ENCODE peak calls at places on chromosomes 11 and 22, in nine cellular contexts. E is T-cell; J is endothelial cell; F is myocyte; Y is T-helper 17 cell; I is skeletal muscle cell; V is GM12864; O is CD4-positive, alpha-beta T cell; G is stimulated activated CD4-positive, alpha-beta T cell treated with anti-CD3 and anti-CD28 coated beads, Interleukin-2, amount 100 ng/mL, for 48 hours. D is an unnamed sample.

GRCh38 chr22:42179616-42180015 is 49.0 kb upstream of the CYP2D6 start:
- DNase-seq in E (no peak), J (no peak), F (peak; percentile 97), Y (no peak), I (peak; percentile 67), V (no peak), O (no peak), G (no peak), D (no peak)

GRCh38 chr11:66316849-66317251 is at the start of gene CD248:
- DNase-seq in E (peak; percentile 32), J (peak; percentile 37), F (no peak), Y (no peak), I (peak; percentile 84), V (no peak), O (no peak), G (no peak), D (no peak)

GRCh38 chr11:120126543-120126942 is 11.4 kb downstream of the TRIM29 start:
- DNase-seq in E (no peak), J (no peak), F (no peak), Y (no peak), I (no peak), V (no peak), O (no peak), G (no peak), D (no peak)

GRCh38 chr11:29989181-29989580 is 27.6 kb downstream of the KCNA4 start:
- DNase-seq in E (no peak), J (no peak), F (peak; percentile 8), Y (no peak), I (peak; percentile 56), V (no peak), O (no peak), G (no peak), D (no peak)

GRCh38 chr11:125072210-125072960 is 9.3 kb downstream of the SLC37A2 start:
- DNase-seq in E (no peak), J (no peak), F (no peak), Y (no peak), I (no peak), V (peak; percentile 87), O (no peak), G (no peak), D (no peak)

GRCh38 chr11:35553831-35554230 is 28.4 kb upstream of the PAMR1 start:
- DNase-seq in E (no peak), J (no peak), F (peak; percentile 38), Y (no peak), I (peak; percentile 88), V (no peak), O (no peak), G (no peak), D (no peak)

GRCh38 chr11:70557742-70558485 is 159.6 kb downstream of the CTTN start:
- DNase-seq in E (no peak), J (no peak), F (no peak), Y (no peak), I (no peak), V (no peak), O (no peak), G (no peak), D (no peak)

GRCh38 chr11:8768625-8769333 is 86.2 kb downstream of the RPL27A start:
- DNase-seq in E (no peak), J (no peak), F (peak; percentile 89), Y (no peak), I (peak; percentile 32), V (no peak), O (no peak), G (no peak), D (no peak)

GRCh38 chr11:96388891-96389603 is 665 bp downstream of the CCDC82 start:
- DNase-seq in E (no peak), J (peak; percentile 68), F (no peak), Y (no peak), I (peak; percentile 5), V (no peak), O (no peak), G (no peak), D (no peak)

GRCh38 chr22:50486561-50487289 is at the start of gene MIOX:
- DNase-seq in E (no peak), J (no peak), F (no peak), Y (no peak), I (no peak), V (no peak), O (no peak), G (no peak), D (no peak)

GRCh38 chr22:25395915-25396314 is 168.6 kb upstream of the GRK3 start:
- DNase-seq in E (no peak), J (no peak), F (peak; percentile 88), Y (no peak), I (no peak), V (no peak), O (no peak), G (no peak), D (no peak)

GRCh38 chr11:65378208-65378927 is 4.1 kb downstream of the SLC25A45 start:
- DNase-seq in E (no peak), J (no peak), F (no peak), Y (no peak), I (no peak), V (no peak), O (no peak), G (no peak), D (no peak)

GRCh38 chr11:46684364-46684763 is 16.1 kb downstream of the ARHGAP1 start:
- DNase-seq in E (no peak), J (no peak), F (peak; percentile 56), Y (no peak), I (no peak), V (no peak), O (no peak), G (no peak), D (no peak)

GRCh38 chr11:118908264-118908663 is 17.5 kb downstream of the BCL9L start:
- DNase-seq in E (no peak), J (no peak), F (no peak), Y (no peak), I (no peak), V (no peak), O (no peak), G (no peak), D (no peak)

GRCh38 chr22:41687901-41688364 is 734 bp downstream of the SNU13 start:
- DNase-seq in E (no peak), J (peak; percentile 26), F (peak; percentile 39), Y (no peak), I (no peak), V (no peak), O (no peak), G (no peak), D (no peak)

GRCh38 chr11:12556788-12557384 is 117.3 kb upstream of the TEAD1 start:
- DNase-seq in E (no peak), J (no peak), F (peak; percentile 96), Y (no peak), I (peak; percentile 89), V (no peak), O (no peak), G (no peak), D (no peak)

D was measured in T-helper 9 cell.